ENCODE peak calls at places on chromosomes 12 and 14, in four cellular contexts. One of them, this sample, is unnamed.

GRCh38 chr12:57740656-57741412 is 2.3 kb upstream of the AGAP2 start:
- DNase-seq in suprapubic skin: no peak
- DNase-seq in AG09309: no peak
- DNase-seq in lower leg skin: no peak
- DNase-seq in this sample: no peak

GRCh38 chr12:28780096-28780495 is 369.0 kb upstream of the FAR2 start:
- DNase-seq in AG09309: peak; percentile 39
- DNase-seq in suprapubic skin: no peak
- DNase-seq in lower leg skin: peak; percentile 47
- DNase-seq in this sample: no peak

GRCh38 chr12:98724384-98725155 is 79.5 kb downstream of the APAF1 start:
- DNase-seq in suprapubic skin: no peak
- DNase-seq in lower leg skin: no peak
- DNase-seq in AG09309: no peak
- DNase-seq in this sample: no peak

GRCh38 chr14:34711169-34711568 is 3.2 kb downstream of the CFL2 start:
- DNase-seq in AG09309: peak; percentile 76
- DNase-seq in suprapubic skin: no peak
- DNase-seq in lower leg skin: no peak
- DNase-seq in this sample: no peak

GRCh38 chr12:122853582-122854245 is 18.5 kb downstream of the HIP1R start:
- DNase-seq in AG09309: no peak
- DNase-seq in lower leg skin: no peak
- DNase-seq in suprapubic skin: no peak
- DNase-seq in this sample: no peak

GRCh38 chr14:54796961-54797360 is 105.7 kb downstream of the GCH1 start:
- DNase-seq in AG09309: no peak
- DNase-seq in lower leg skin: no peak
- DNase-seq in suprapubic skin: no peak
- DNase-seq in this sample: no peak

GRCh38 chr14:31933716-31934115 is 143.4 kb upstream of the ARHGAP5 start:
- DNase-seq in suprapubic skin: no peak
- DNase-seq in AG09309: no peak
- DNase-seq in lower leg skin: no peak
- DNase-seq in this sample: no peak

GRCh38 chr12:107522692-107523477 is 162.7 kb upstream of the PWP1 start:
- DNase-seq in suprapubic skin: no peak
- DNase-seq in lower leg skin: no peak
- DNase-seq in AG09309: no peak
- DNase-seq in this sample: no peak

GRCh38 chr14:22319526-22320352 is 269.3 kb downstream of the DAD1 start:
- DNase-seq in suprapubic skin: no peak
- DNase-seq in lower leg skin: peak; percentile 63
- DNase-seq in AG09309: peak; percentile 25
- DNase-seq in this sample: peak; percentile 59

GRCh38 chr12:130375888-130376287 is 38.2 kb downstream of the PIWIL1 start:
- DNase-seq in lower leg skin: no peak
- DNase-seq in AG09309: no peak
- DNase-seq in suprapubic skin: no peak
- DNase-seq in this sample: no peak

GRCh38 chr12:131908716-131909595 is 14.5 kb downstream of the ULK1 start:
- DNase-seq in AG09309: no peak
- DNase-seq in lower leg skin: no peak
- DNase-seq in suprapubic skin: no peak
- DNase-seq in this sample: no peak

GRCh38 chr14:34128665-34129064 is 177.8 kb upstream of the EGLN3 start:
- DNase-seq in AG09309: no peak
- DNase-seq in suprapubic skin: no peak
- DNase-seq in lower leg skin: no peak
- DNase-seq in this sample: peak; percentile 66

GRCh38 chr12:58888131-58888783 is 32.0 kb downstream of the LRIG3 start:
- DNase-seq in suprapubic skin: no peak
- DNase-seq in AG09309: peak; percentile 49
- DNase-seq in lower leg skin: peak; percentile 76
- DNase-seq in this sample: peak; percentile 29

GRCh38 chr14:104105822-104106470 is 20.4 kb downstream of the ASPG start:
- DNase-seq in AG09309: no peak
- DNase-seq in lower leg skin: no peak
- DNase-seq in suprapubic skin: peak; percentile 66
- DNase-seq in this sample: no peak

GRCh38 chr12:106815741-106816140 is 41.3 kb downstream of the RIC8B start:
- DNase-seq in AG09309: no peak
- DNase-seq in lower leg skin: no peak
- DNase-seq in suprapubic skin: no peak
- DNase-seq in this sample: no peak

GRCh38 chr14:64762044-64763034 is 58.1 kb downstream of the PLEKHG3 start:
- DNase-seq in suprapubic skin: no peak
- DNase-seq in AG09309: peak; percentile 46
- DNase-seq in lower leg skin: peak; percentile 63
- DNase-seq in this sample: peak; percentile 87

GRCh38 chr12:115440438-115440837 is 756.5 kb upstream of the TBX3 start:
- DNase-seq in AG09309: peak; percentile 7
- DNase-seq in lower leg skin: no peak
- DNase-seq in suprapubic skin: no peak
- DNase-seq in this sample: peak; percentile 64

GRCh38 chr14:70782361-70782760 is 27.0 kb downstream of the MAP3K9 start:
- DNase-seq in lower leg skin: no peak
- DNase-seq in AG09309: peak; percentile 31
- DNase-seq in suprapubic skin: no peak
- DNase-seq in this sample: no peak

GRCh38 chr12:54984602-54985376 is at the start of gene TESPA1:
- DNase-seq in AG09309: no peak
- DNase-seq in lower leg skin: peak; percentile 62
- DNase-seq in suprapubic skin: peak; percentile 61
- DNase-seq in this sample: peak; percentile 53

GRCh38 chr14:67580336-67581230 is 19.5 kb downstream of the PIGH start:
- DNase-seq in suprapubic skin: peak; percentile 45
- DNase-seq in AG09309: no peak
- DNase-seq in lower leg skin: no peak
- DNase-seq in this sample: no peak

GRCh38 chr14:38138581-38139138 is 69.0 kb upstream of the SSTR1 start:
- DNase-seq in lower leg skin: no peak
- DNase-seq in AG09309: no peak
- DNase-seq in suprapubic skin: no peak
- DNase-seq in this sample: no peak

GRCh38 chr14:100384819-100385813 is 62.0 kb downstream of the SLC25A47 start:
- DNase-seq in AG09309: no peak
- DNase-seq in lower leg skin: no peak
- DNase-seq in suprapubic skin: no peak
- DNase-seq in this sample: no peak

GRCh38 chr14:59131926-59132763 is 56.3 kb upstream of the DAAM1 start:
- DNase-seq in suprapubic skin: no peak
- DNase-seq in AG09309: no peak
- DNase-seq in lower leg skin: no peak
- DNase-seq in this sample: no peak

GRCh38 chr14:104700224-104700623 is 10.8 kb downstream of the INF2 start:
- DNase-seq in AG09309: no peak
- DNase-seq in lower leg skin: no peak
- DNase-seq in suprapubic skin: no peak
- DNase-seq in this sample: peak; percentile 54

GRCh38 chr12:85866929-85867776 is 6.9 kb upstream of the NTS start:
- DNase-seq in suprapubic skin: no peak
- DNase-seq in lower leg skin: no peak
- DNase-seq in AG09309: peak; percentile 43
- DNase-seq in this sample: peak; percentile 41

GRCh38 chr12:51246254-51246853 is 7.7 kb downstream of the DAZAP2 start:
- DNase-seq in AG09309: no peak
- DNase-seq in lower leg skin: no peak
- DNase-seq in suprapubic skin: no peak
- DNase-seq in this sample: no peak

GRCh38 chr12:78403681-78404080 is 460.9 kb upstream of the SYT1 start:
- DNase-seq in suprapubic skin: no peak
- DNase-seq in lower leg skin: no peak
- DNase-seq in AG09309: peak; percentile 33
- DNase-seq in this sample: no peak

GRCh38 chr12:57655541-57656240 is 22.7 kb upstream of the B4GALNT1 start:
- DNase-seq in AG09309: no peak
- DNase-seq in lower leg skin: no peak
- DNase-seq in suprapubic skin: no peak
- DNase-seq in this sample: no peak

GRCh38 chr14:52052991-52053390 is 15.9 kb downstream of the NID2 start:
- DNase-seq in AG09309: no peak
- DNase-seq in suprapubic skin: no peak
- DNase-seq in lower leg skin: no peak
- DNase-seq in this sample: no peak

GRCh38 chr14:64726585-64726890 is 22.3 kb downstream of the PLEKHG3 start:
- DNase-seq in suprapubic skin: no peak
- DNase-seq in lower leg skin: no peak
- DNase-seq in AG09309: no peak
- DNase-seq in this sample: no peak

GRCh38 chr12:44847888-44848770 is 28.0 kb downstream of the NELL2 start:
- DNase-seq in suprapubic skin: no peak
- DNase-seq in lower leg skin: no peak
- DNase-seq in AG09309: no peak
- DNase-seq in this sample: no peak

GRCh38 chr12:26473291-26473690 is 277.9 kb downstream of the SSPN start:
- DNase-seq in suprapubic skin: no peak
- DNase-seq in lower leg skin: no peak
- DNase-seq in AG09309: peak; percentile 4
- DNase-seq in this sample: no peak

GRCh38 chr14:105377555-105378182 is 20.7 kb upstream of the TEX22 start:
- DNase-seq in suprapubic skin: no peak
- DNase-seq in lower leg skin: no peak
- DNase-seq in AG09309: no peak
- DNase-seq in this sample: no peak

GRCh38 chr12:92403210-92404175 is 257.8 kb upstream of the BTG1 start:
- DNase-seq in AG09309: no peak
- DNase-seq in suprapubic skin: no peak
- DNase-seq in lower leg skin: no peak
- DNase-seq in this sample: no peak

GRCh38 chr14:54252072-54252730 is 144.6 kb upstream of the CDKN3 start:
- DNase-seq in AG09309: peak; percentile 40
- DNase-seq in lower leg skin: no peak
- DNase-seq in suprapubic skin: no peak
- DNase-seq in this sample: no peak

DNA sequence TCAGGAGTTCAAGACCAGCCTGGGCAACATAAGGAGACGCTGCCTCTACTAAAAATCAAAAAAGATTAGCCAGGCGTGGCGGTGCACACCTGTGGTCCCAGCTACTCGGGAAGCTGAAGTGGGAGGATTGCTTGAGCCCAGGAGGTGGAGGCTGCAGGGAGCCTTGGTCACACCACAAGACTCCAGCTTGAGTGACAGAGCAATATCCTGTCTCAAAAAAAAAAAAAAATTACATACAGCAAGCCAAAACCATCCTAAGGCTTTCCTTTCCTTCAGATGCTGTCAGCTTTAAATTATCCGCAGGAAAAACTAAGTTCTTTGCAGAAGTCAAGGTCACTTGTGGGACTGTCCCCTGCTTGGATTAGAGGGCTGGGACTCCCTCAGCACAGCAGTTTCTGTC is 1.3 kb downstream of the CS start:
- DNase-seq in AG09309: no peak
- DNase-seq in lower leg skin: no peak
- DNase-seq in suprapubic skin: no peak
- DNase-seq in this sample: no peak
- H3K4me3 ChIP-seq in AG09309: peak overlapping the region; percentile 93
- H3K4me3 ChIP-seq in lower leg skin: no peak overlapping the region
- H3K4me3 ChIP-seq in suprapubic skin: peak overlapping the region; percentile 75
- H3K4me3 ChIP-seq in this sample: peak overlapping the region; percentile 75

DNA sequence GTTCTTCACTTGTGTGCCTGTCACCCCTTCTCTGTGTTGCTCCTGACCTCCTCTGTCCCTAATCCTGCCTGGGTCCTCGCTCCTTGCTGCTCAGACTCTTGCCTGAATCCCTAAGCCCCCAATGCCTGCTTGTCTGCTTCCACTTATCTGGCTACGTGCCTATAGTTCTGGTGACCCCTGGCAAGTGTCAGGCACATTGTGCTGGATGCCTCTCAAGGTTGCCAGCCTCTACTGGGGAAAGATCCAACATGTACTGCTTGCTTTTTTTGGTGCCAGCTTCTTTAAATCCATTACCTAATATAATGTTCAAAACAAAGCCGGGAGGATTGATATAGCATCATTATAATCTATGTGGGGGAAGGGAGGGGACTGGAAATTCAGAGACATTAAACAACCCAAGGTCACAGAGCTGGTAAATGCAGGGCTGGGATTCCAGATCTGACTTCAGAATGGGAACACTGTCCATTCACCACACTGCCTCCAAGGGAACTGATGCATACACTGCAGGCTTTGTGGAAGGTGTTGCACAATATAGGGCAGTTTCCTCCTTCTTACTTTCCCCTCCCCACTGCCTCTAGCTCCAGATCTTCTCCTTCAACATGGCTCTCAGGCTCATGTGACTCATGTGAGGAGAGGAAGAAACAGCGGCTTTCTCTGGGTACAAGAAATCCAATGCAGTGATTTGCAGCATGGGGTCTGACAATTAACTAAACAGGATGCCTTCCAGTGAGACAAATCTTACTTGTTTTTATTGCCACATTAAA is 447.8 kb upstream of the CCDC196 start:
- DNase-seq in suprapubic skin: no peak
- DNase-seq in AG09309: peak; percentile 51
- DNase-seq in lower leg skin: peak; percentile 49
- DNase-seq in this sample: no peak
- TF ChIP-seq CTCF in suprapubic skin: no peak
- TF ChIP-seq CTCF in AG09309: no peak
- TF ChIP-seq CTCF in lower leg skin: no peak
- TF ChIP-seq CTCF in this sample: peak; percentile 10

GRCh38 chr12:97276198-97276580 is 186.4 kb upstream of the RMST start:
- DNase-seq in lower leg skin: no peak
- DNase-seq in AG09309: no peak
- DNase-seq in suprapubic skin: no peak
- DNase-seq in this sample: no peak

GRCh38 chr12:97277030-97277429 is 185.6 kb upstream of the RMST start:
- DNase-seq in suprapubic skin: no peak
- DNase-seq in AG09309: no peak
- DNase-seq in lower leg skin: no peak
- DNase-seq in this sample: no peak

GRCh38 chr12:97272471-97272870 is 190.1 kb upstream of the RMST start:
- DNase-seq in lower leg skin: no peak
- DNase-seq in suprapubic skin: no peak
- DNase-seq in AG09309: no peak
- DNase-seq in this sample: no peak

GRCh38 chr12:97276621-97277020 is 186.0 kb upstream of the RMST start:
- DNase-seq in AG09309: no peak
- DNase-seq in suprapubic skin: no peak
- DNase-seq in lower leg skin: no peak
- DNase-seq in this sample: no peak

GRCh38 chr12:97275261-97276197 is 187.1 kb upstream of the RMST start:
- DNase-seq in AG09309: no peak
- DNase-seq in suprapubic skin: no peak
- DNase-seq in lower leg skin: no peak
- DNase-seq in this sample: no peak
- H3K4me3 ChIP-seq in AG09309: no peak overlapping the region
- H3K4me3 ChIP-seq in suprapubic skin: no peak overlapping the region
- H3K4me3 ChIP-seq in lower leg skin: no peak overlapping the region
- H3K4me3 ChIP-seq in this sample: no peak overlapping the region

GRCh38 chr12:25250744-25251730 is at the start of gene KRAS:
- DNase-seq in suprapubic skin: peak; percentile 97
- DNase-seq in AG09309: peak; percentile 93
- DNase-seq in lower leg skin: peak; percentile 94
- DNase-seq in this sample: peak; percentile 98
- TF ChIP-seq CTCF in suprapubic skin: no peak
- TF ChIP-seq CTCF in AG09309: no peak
- TF ChIP-seq CTCF in lower leg skin: no peak
- TF ChIP-seq CTCF in this sample: no peak